ENCODE peak calls at places on chromosomes 16 and 17, in five cellular contexts. One of them, this sample, is unnamed.

GRCh38 chr17:82878545-82878944 is 38.7 kb upstream of the ZNF750 start:
- DNase-seq in mammary epithelial cell: no peak
- DNase-seq in PC-3: no peak
- DNase-seq in neuronal stem cell: no peak
- DNase-seq in NT2/D1: no peak
- DNase-seq in this sample: no peak

GRCh38 chr16:57481421-57481820 is 4.9 kb downstream of the DOK4 start:
- DNase-seq in NT2/D1: no peak
- DNase-seq in neuronal stem cell: no peak
- DNase-seq in PC-3: no peak
- DNase-seq in mammary epithelial cell: no peak
- DNase-seq in this sample: no peak

GRCh38 chr16:24253192-24253591 is 2.9 kb upstream of the CACNG3 start:
- DNase-seq in PC-3: peak
- DNase-seq in neuronal stem cell: peak
- DNase-seq in NT2/D1: peak
- DNase-seq in mammary epithelial cell: peak
- DNase-seq in this sample: peak

GRCh38 chr17:35766903-35767510 is 6.3 kb downstream of the C17orf50 start:
- DNase-seq in NT2/D1: no peak
- DNase-seq in mammary epithelial cell: peak
- DNase-seq in PC-3: peak
- DNase-seq in neuronal stem cell: no peak
- DNase-seq in this sample: peak

GRCh38 chr17:1518410-1518809 is 2.0 kb upstream of the INPP5K start:
- DNase-seq in neuronal stem cell: no peak
- DNase-seq in mammary epithelial cell: no peak
- DNase-seq in PC-3: no peak
- DNase-seq in NT2/D1: no peak
- DNase-seq in this sample: no peak

GRCh38 chr16:17362946-17363345 is 107.8 kb downstream of the XYLT1 start:
- DNase-seq in mammary epithelial cell: no peak
- DNase-seq in PC-3: no peak
- DNase-seq in neuronal stem cell: no peak
- DNase-seq in NT2/D1: no peak
- DNase-seq in this sample: no peak

GRCh38 chr17:1882836-1883235 is 53.0 kb downstream of the RPA1 start:
- DNase-seq in mammary epithelial cell: peak
- DNase-seq in neuronal stem cell: peak
- DNase-seq in PC-3: peak
- DNase-seq in NT2/D1: no peak
- DNase-seq in this sample: peak

GRCh38 chr16:23896832-23897821 is 61.3 kb downstream of the PRKCB start:
- DNase-seq in NT2/D1: no peak
- DNase-seq in mammary epithelial cell: no peak
- DNase-seq in neuronal stem cell: no peak
- DNase-seq in PC-3: no peak
- DNase-seq in this sample: no peak

GRCh38 chr16:49439050-49439449 is 65.4 kb downstream of the C16orf78 start:
- DNase-seq in PC-3: no peak
- DNase-seq in neuronal stem cell: peak
- DNase-seq in mammary epithelial cell: no peak
- DNase-seq in NT2/D1: no peak
- DNase-seq in this sample: no peak

GRCh38 chr16:83928341-83929055 is 24.5 kb upstream of the OSGIN1 start:
- DNase-seq in NT2/D1: no peak
- DNase-seq in mammary epithelial cell: peak
- DNase-seq in neuronal stem cell: no peak
- DNase-seq in PC-3: peak
- DNase-seq in this sample: no peak

GRCh38 chr17:58331815-58332719 is 3.5 kb upstream of the TSPOAP1 start:
- DNase-seq in mammary epithelial cell: no peak
- DNase-seq in NT2/D1: no peak
- DNase-seq in neuronal stem cell: no peak
- DNase-seq in PC-3: no peak
- DNase-seq in this sample: no peak

GRCh38 chr17:55743103-55743679 is 7.7 kb upstream of the PCTP start:
- DNase-seq in NT2/D1: no peak
- DNase-seq in PC-3: peak
- DNase-seq in neuronal stem cell: no peak
- DNase-seq in mammary epithelial cell: peak
- DNase-seq in this sample: peak

GRCh38 chr17:2403044-2403443 is 2.2 kb upstream of the MNT start:
- DNase-seq in neuronal stem cell: no peak
- DNase-seq in mammary epithelial cell: no peak
- DNase-seq in PC-3: no peak
- DNase-seq in NT2/D1: no peak
- DNase-seq in this sample: no peak

GRCh38 chr16:13018026-13018425 is 116.6 kb downstream of the SHISA9 start:
- DNase-seq in PC-3: no peak
- DNase-seq in mammary epithelial cell: no peak
- DNase-seq in NT2/D1: no peak
- DNase-seq in neuronal stem cell: no peak
- DNase-seq in this sample: no peak

GRCh38 chr16:31079342-31079944 is 5.2 kb downstream of the ZNF646 start:
- DNase-seq in NT2/D1: no peak
- DNase-seq in mammary epithelial cell: no peak
- DNase-seq in PC-3: no peak
- DNase-seq in neuronal stem cell: no peak
- DNase-seq in this sample: no peak

GRCh38 chr17:40309938-40310510 is 1.0 kb downstream of the RARA start:
- DNase-seq in PC-3: peak
- DNase-seq in mammary epithelial cell: no peak
- DNase-seq in NT2/D1: no peak
- DNase-seq in neuronal stem cell: no peak
- DNase-seq in this sample: no peak

GRCh38 chr16:28264656-28265055 is 27.7 kb upstream of the SBK1 start:
- DNase-seq in PC-3: no peak
- DNase-seq in NT2/D1: no peak
- DNase-seq in neuronal stem cell: no peak
- DNase-seq in mammary epithelial cell: peak
- DNase-seq in this sample: no peak

GRCh38 chr17:7997186-7997585 is 5.2 kb upstream of the GUCY2D start:
- DNase-seq in NT2/D1: no peak
- DNase-seq in mammary epithelial cell: peak
- DNase-seq in neuronal stem cell: no peak
- DNase-seq in PC-3: peak
- DNase-seq in this sample: peak

GRCh38 chr16:79288046-79288445 is 312.5 kb downstream of the MAF start:
- DNase-seq in mammary epithelial cell: no peak
- DNase-seq in neuronal stem cell: no peak
- DNase-seq in PC-3: no peak
- DNase-seq in NT2/D1: no peak
- DNase-seq in this sample: no peak

GRCh38 chr17:1999557-2000251 is 25.4 kb downstream of the RTN4RL1 start:
- DNase-seq in mammary epithelial cell: no peak
- DNase-seq in PC-3: peak
- DNase-seq in neuronal stem cell: peak
- DNase-seq in NT2/D1: no peak
- DNase-seq in this sample: peak

GRCh38 chr16:53504161-53504663 is 1.2 kb upstream of the AKTIP start:
- DNase-seq in NT2/D1: no peak
- DNase-seq in neuronal stem cell: no peak
- DNase-seq in PC-3: no peak
- DNase-seq in mammary epithelial cell: peak
- DNase-seq in this sample: peak

GRCh38 chr17:52789829-52790228 is 631.3 kb upstream of the CA10 start:
- DNase-seq in NT2/D1: no peak
- DNase-seq in mammary epithelial cell: no peak
- DNase-seq in PC-3: no peak
- DNase-seq in neuronal stem cell: no peak
- DNase-seq in this sample: peak

GRCh38 chr17:33976816-33977215 is 278.3 kb upstream of the CCL2 start:
- DNase-seq in mammary epithelial cell: no peak
- DNase-seq in PC-3: no peak
- DNase-seq in neuronal stem cell: peak
- DNase-seq in NT2/D1: no peak
- DNase-seq in this sample: no peak

GRCh38 chr16:1009358-1010150 is 28.0 kb downstream of the SOX8 start:
- DNase-seq in NT2/D1: no peak
- DNase-seq in neuronal stem cell: no peak
- DNase-seq in PC-3: no peak
- DNase-seq in mammary epithelial cell: no peak
- DNase-seq in this sample: no peak

GRCh38 chr17:7041607-7042506 is 2.0 kb downstream of the SLC16A11 start:
- DNase-seq in neuronal stem cell: no peak
- DNase-seq in NT2/D1: no peak
- DNase-seq in mammary epithelial cell: no peak
- DNase-seq in PC-3: no peak
- DNase-seq in this sample: no peak

GRCh38 chr17:37824534-37825485 is 80.0 kb upstream of the HNF1B start:
- DNase-seq in neuronal stem cell: no peak
- DNase-seq in mammary epithelial cell: peak
- DNase-seq in NT2/D1: peak
- DNase-seq in PC-3: peak
- DNase-seq in this sample: peak

GRCh38 chr17:8041249-8041928 is 2.5 kb downstream of the ALOX15B start:
- DNase-seq in mammary epithelial cell: peak
- DNase-seq in neuronal stem cell: peak
- DNase-seq in NT2/D1: peak
- DNase-seq in PC-3: peak
- DNase-seq in this sample: peak

GRCh38 chr17:82238562-82239201 is 9.8 kb downstream of the SLC16A3 start:
- DNase-seq in mammary epithelial cell: peak
- DNase-seq in neuronal stem cell: no peak
- DNase-seq in PC-3: peak
- DNase-seq in NT2/D1: no peak
- DNase-seq in this sample: no peak

GRCh38 chr16:11386791-11387546 is 41.7 kb downstream of the RMI2 start:
- DNase-seq in neuronal stem cell: peak
- DNase-seq in PC-3: no peak
- DNase-seq in NT2/D1: no peak
- DNase-seq in mammary epithelial cell: no peak
- DNase-seq in this sample: peak

GRCh38 chr16:86382067-86382773 is 128.1 kb upstream of the FOXF1 start:
- DNase-seq in neuronal stem cell: no peak
- DNase-seq in mammary epithelial cell: no peak
- DNase-seq in PC-3: no peak
- DNase-seq in NT2/D1: no peak
- DNase-seq in this sample: no peak

GRCh38 chr17:40815381-40815780 is 7.0 kb downstream of the KRT10 start:
- DNase-seq in PC-3: no peak
- DNase-seq in NT2/D1: no peak
- DNase-seq in mammary epithelial cell: no peak
- DNase-seq in neuronal stem cell: no peak
- DNase-seq in this sample: no peak

GRCh38 chr16:23362460-23363317 is 60.6 kb downstream of the SCNN1B start:
- DNase-seq in NT2/D1: no peak
- DNase-seq in PC-3: peak
- DNase-seq in mammary epithelial cell: peak
- DNase-seq in neuronal stem cell: no peak
- DNase-seq in this sample: peak

GRCh38 chr17:49576906-49577650 is 1.4 kb downstream of the NXPH3 start:
- DNase-seq in mammary epithelial cell: no peak
- DNase-seq in PC-3: no peak
- DNase-seq in neuronal stem cell: no peak
- DNase-seq in NT2/D1: no peak
- DNase-seq in this sample: no peak
- H3K9ac ChIP-seq in mammary epithelial cell: no peak
- H3K9ac ChIP-seq in PC-3: no peak
- H3K9ac ChIP-seq in neuronal stem cell: peak
- H3K9ac ChIP-seq in NT2/D1: peak
- H3K9ac ChIP-seq in this sample: no peak

DNA sequence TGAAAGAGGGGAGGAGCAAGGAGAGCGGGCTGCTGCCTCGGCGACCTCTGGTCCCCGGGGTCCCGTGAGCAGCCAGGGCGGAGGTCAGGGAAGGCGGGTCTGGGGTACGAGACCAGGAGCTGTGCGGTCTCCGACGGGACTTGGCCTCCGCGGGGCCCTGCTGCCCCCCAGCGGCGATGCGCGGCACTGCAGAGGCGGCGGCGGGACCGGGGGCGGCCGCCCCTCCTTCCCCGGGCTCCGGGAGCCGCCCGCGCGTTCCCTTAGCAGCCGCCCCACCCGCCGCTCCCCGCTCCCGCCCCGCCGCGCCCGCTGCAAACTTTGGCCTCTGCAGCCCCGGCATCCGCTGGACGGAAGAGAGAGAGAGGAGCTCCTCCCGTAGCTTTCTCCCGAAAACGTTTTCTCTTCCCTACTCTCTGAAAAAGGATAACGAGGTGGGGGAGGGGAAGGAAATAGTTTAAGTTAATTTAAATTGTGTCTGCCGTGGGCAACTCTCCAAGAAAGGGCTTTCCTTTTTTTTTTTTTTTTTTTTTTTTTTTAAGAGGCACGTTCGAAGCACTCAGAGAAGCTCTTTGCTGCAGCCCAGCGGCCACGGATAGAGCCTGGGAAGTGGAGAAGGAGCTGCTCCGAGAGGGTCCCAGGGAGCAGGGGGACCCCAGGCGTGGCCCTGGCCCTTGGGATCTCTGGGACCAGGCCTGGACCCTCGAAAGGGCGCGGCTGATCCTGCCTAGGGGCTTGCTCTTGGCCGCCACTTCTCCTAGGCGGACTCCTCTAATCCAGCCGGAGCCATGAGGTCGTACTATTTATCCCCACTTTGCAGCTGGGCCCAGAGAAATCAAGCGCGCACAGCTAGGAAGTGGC is 43.2 kb downstream of the C16orf82 start:
- DNase-seq in PC-3: peak
- DNase-seq in neuronal stem cell: peak
- DNase-seq in NT2/D1: peak
- DNase-seq in mammary epithelial cell: peak
- DNase-seq in this sample: peak
- H3K9ac ChIP-seq in PC-3: no peak
- H3K9ac ChIP-seq in neuronal stem cell: no peak
- H3K9ac ChIP-seq in NT2/D1: peak
- H3K9ac ChIP-seq in mammary epithelial cell: no peak
- H3K9ac ChIP-seq in this sample: peak

GRCh38 chr17:30340957-30341356 is 7.1 kb upstream of the TMIGD1 start:
- DNase-seq in PC-3: peak
- DNase-seq in mammary epithelial cell: no peak
- DNase-seq in neuronal stem cell: no peak
- DNase-seq in NT2/D1: peak
- DNase-seq in this sample: peak
- H3K9ac ChIP-seq in PC-3: no peak
- H3K9ac ChIP-seq in mammary epithelial cell: no peak
- H3K9ac ChIP-seq in neuronal stem cell: no peak
- H3K9ac ChIP-seq in NT2/D1: no peak
- H3K9ac ChIP-seq in this sample: peak

DNA sequence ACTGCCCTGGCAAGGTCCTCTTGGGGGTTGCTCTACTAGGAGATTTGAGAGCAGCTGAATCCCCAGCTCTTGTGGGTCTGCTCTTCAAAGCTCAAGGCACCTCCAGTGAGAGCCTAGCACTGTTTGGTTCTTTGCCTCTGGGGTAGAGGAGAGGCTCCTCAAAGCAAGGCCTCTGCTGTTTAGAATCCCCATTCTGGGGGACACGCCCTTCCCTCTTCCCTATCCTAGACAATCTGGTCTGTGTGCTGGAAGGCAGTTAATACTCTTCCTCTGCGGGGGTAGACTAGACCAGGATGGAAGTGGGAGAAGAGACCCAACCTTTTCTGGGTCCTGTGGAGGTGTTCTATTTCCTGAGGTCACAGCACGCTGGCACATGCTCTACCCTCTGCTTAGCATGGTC is 7.7 kb downstream of the ERAL1 start:
- DNase-seq in neuronal stem cell: no peak
- DNase-seq in NT2/D1: no peak
- DNase-seq in mammary epithelial cell: no peak
- DNase-seq in PC-3: no peak
- DNase-seq in this sample: no peak
- H3K9ac ChIP-seq in neuronal stem cell: no peak
- H3K9ac ChIP-seq in NT2/D1: no peak
- H3K9ac ChIP-seq in mammary epithelial cell: no peak
- H3K9ac ChIP-seq in PC-3: no peak
- H3K9ac ChIP-seq in this sample: no peak

This sample was measured in endothelial cell of umbilical vein.